ENCODE peak calls at places on chromosome 19, in ten cellular contexts. G is uterus, L is fibroblast of the conjunctiva, B is NCI-H1436, M is neural crest cell, A is H9, Y is epithelial cell of esophagus, X is Peyer's patch, Z is activated T-cell treated with anti-CD3 and anti-CD28 coated beads for 4 hours, T is NCI-H460. P is an unnamed sample.

GRCh38 chr19:51695088-51695487 is 2.0 kb downstream of the SPACA6 start:
- DNase-seq in T (no peak), M (no peak), G (no peak), L (no peak), B (no peak), X (no peak), A (no peak), Z (no peak), Y (peak; percentile 30), P (no peak)

GRCh38 chr19:18596752-18597157 is 8.2 kb downstream of the REX1BD start:
- DNase-seq in G (peak; percentile 41), M (no peak), Y (no peak), A (peak; percentile 92), L (no peak), T (no peak), X (no peak), B (no peak), Z (no peak), P (no peak)

GRCh38 chr19:48737360-48737998 is 2.9 kb downstream of the RASIP1 start:
- DNase-seq in B (peak; percentile 33), M (no peak), T (no peak), L (no peak), Y (no peak), G (no peak), X (no peak), Z (no peak), A (peak; percentile 95), P (no peak)

GRCh38 chr19:13012690-13013608 is 17.7 kb downstream of the NFIX start:
- DNase-seq in Z (no peak), T (no peak), M (no peak), Y (no peak), G (peak; percentile 84), X (no peak), B (no peak), A (peak; percentile 58), L (no peak), P (no peak)

GRCh38 chr19:46902402-46902766 is 41.6 kb downstream of the ARHGAP35 start:
- DNase-seq in B (no peak), Z (no peak), Y (peak; percentile 97), M (no peak), A (no peak), G (no peak), L (no peak), T (no peak), X (no peak), P (no peak)

GRCh38 chr19:49786432-49786831 is 19.6 kb downstream of the AP2A1 start:
- DNase-seq in G (peak; percentile 55), A (no peak), X (no peak), B (no peak), T (no peak), L (peak; percentile 26), M (no peak), Y (peak; percentile 71), Z (no peak), P (no peak)

GRCh38 chr19:12841094-12841493 is 2.8 kb downstream of the MAST1 start:
- DNase-seq in Y (peak; percentile 24), Z (no peak), X (no peak), T (no peak), B (peak; percentile 58), G (no peak), A (peak; percentile 98), L (no peak), M (peak; percentile 77), P (no peak)

GRCh38 chr19:23528376-23528775 is 133.1 kb upstream of the ZNF91 start:
- DNase-seq in Y (peak; percentile 82), M (no peak), X (no peak), L (no peak), Z (no peak), G (no peak), A (no peak), T (no peak), B (no peak), P (no peak)

GRCh38 chr19:1133471-1133929 is 29.7 kb downstream of the GPX4 start:
- DNase-seq in G (no peak), Z (peak; percentile 56), Y (peak; percentile 45), T (no peak), L (no peak), M (no peak), B (no peak), A (peak; percentile 86), X (peak; percentile 89), P (no peak)

GRCh38 chr19:15337202-15337601 is 4.9 kb upstream of the BRD4 start:
- DNase-seq in X (no peak), T (no peak), A (no peak), G (no peak), L (no peak), Z (no peak), B (no peak), Y (no peak), M (no peak), P (no peak)

GRCh38 chr19:39001016-39001415 is 25.5 kb upstream of the FBXO17 start:
- DNase-seq in A (no peak), X (no peak), M (no peak), G (no peak), Z (no peak), B (no peak), Y (no peak), T (no peak), L (no peak), P (no peak)

GRCh38 chr19:4474504-4475136 is 2.5 kb downstream of the HDGFL2 start:
- DNase-seq in T (no peak), B (peak; percentile 78), M (peak; percentile 60), Y (peak; percentile 72), X (no peak), A (peak; percentile 90), G (no peak), L (no peak), Z (no peak), P (no peak)

GRCh38 chr19:18306903-18307681 is 15.8 kb downstream of the LSM4 start:
- DNase-seq in Y (no peak), M (no peak), X (peak; percentile 56), B (no peak), G (no peak), A (no peak), Z (no peak), L (peak; percentile 32), T (no peak), P (no peak)